ENCODE peak calls at places on chromosomes 6 and 20, in five cellular contexts. Q is hepatocyte, A is DND-41, W is mammary epithelial cell, M is fibroblast of lung. Z is an unnamed sample. For H3K79me2, the result is how much of the 10 kb centered on the place peaks cover.

GRCh38 chr20:33693274-33693673 is 7.1 kb upstream of the E2F1 start:
- DNase-seq in W (no peak), Q (no peak), M (no peak), A (no peak), Z (no peak)

GRCh38 chr6:48978016-48978415 is 485.0 kb downstream of the MMUT start:
- DNase-seq in Q (no peak), W (peak), A (no peak), M (peak), Z (peak)

GRCh38 chr6:131129657-131130545 is 5.4 kb upstream of the AKAP7 start:
- DNase-seq in M (no peak), Q (no peak), W (peak), A (no peak), Z (peak)

GRCh38 chr6:160188773-160189172 is 67.2 kb downstream of the SLC22A1 start:
- DNase-seq in W (no peak), M (no peak), A (no peak), Q (no peak), Z (peak)

GRCh38 chr6:66751630-66752029 is 1044.6 kb upstream of the EYS start:
- DNase-seq in W (no peak), Q (no peak), A (no peak), M (no peak), Z (no peak)

GRCh38 chr6:13101409-13101808 is 226.9 kb downstream of the TBC1D7 start:
- DNase-seq in W (no peak), M (no peak), A (no peak), Q (no peak), Z (no peak)

GRCh38 chr6:31945507-31946369 is at the start of gene CFB:
- DNase-seq in M (peak), A (no peak), W (peak), Q (peak), Z (peak)

GRCh38 chr6:130385059-130385695 is 19.4 kb downstream of the TMEM200A start:
- DNase-seq in Q (peak), M (no peak), W (no peak), A (no peak), Z (no peak)

GRCh38 chr6:135722182-135722581 is 129.3 kb upstream of the PDE7B start:
- DNase-seq in A (no peak), W (peak), Q (no peak), M (no peak), Z (peak)

GRCh38 chr20:503048-503737 is 40.4 kb downstream of the CSNK2A1 start:
- DNase-seq in A (no peak), W (no peak), Q (no peak), M (no peak), Z (no peak)

GRCh38 chr20:63492518-63492917 is 6.4 kb downstream of the EEF1A2 start:
- DNase-seq in W (no peak), M (no peak), A (no peak), Q (no peak), Z (no peak)

GRCh38 chr20:60993647-60994046 is 258.4 kb upstream of the CDH4 start:
- DNase-seq in W (no peak), A (peak), Q (peak), M (peak), Z (peak)

GRCh38 chr6:4909063-4909645 is 94.7 kb downstream of the RPP40 start:
- DNase-seq in A (no peak), M (no peak), W (no peak), Q (no peak), Z (no peak)

GRCh38 chr6:144582939-144583613 is 297.9 kb downstream of the UTRN start:
- DNase-seq in W (no peak), M (no peak), Q (peak), A (peak), Z (no peak)

GRCh38 chr20:10524643-10525042 is 89.5 kb downstream of the SLX4IP start:
- DNase-seq in Q (no peak), M (no peak), W (peak), A (no peak), Z (peak)

GRCh38 chr6:136426627-136427377 is 123.4 kb downstream of the MAP7 start:
- DNase-seq in A (no peak), Q (no peak), W (no peak), M (no peak), Z (no peak)

GRCh38 chr6:17413313-17413750 is 19.9 kb downstream of the CAP2 start:
- DNase-seq in A (no peak), W (peak), M (peak), Q (no peak), Z (peak)

GRCh38 chr6:20432692-20433091 is 31.0 kb downstream of the E2F3 start:
- DNase-seq in A (no peak), W (no peak), M (no peak), Q (no peak), Z (no peak)

GRCh38 chr20:60465993-60466682 is 507.9 kb downstream of the CDH26 start:
- DNase-seq in M (no peak), W (no peak), Q (no peak), A (no peak), Z (no peak)

GRCh38 chr20:13816757-13817156 is 31.9 kb downstream of the NDUFAF5 start:
- DNase-seq in Q (no peak), W (no peak), M (no peak), A (no peak), Z (peak)

GRCh38 chr6:167791780-167792478 is 34.8 kb upstream of the AFDN start:
- DNase-seq in A (no peak), M (no peak), W (no peak), Q (no peak), Z (no peak)

GRCh38 chr6:45707188-45707587 is 308.5 kb downstream of the CLIC5 start:
- DNase-seq in W (no peak), A (no peak), M (no peak), Q (no peak), Z (no peak)

GRCh38 chr6:26158581-26159416 is 71.6 kb downstream of the HFE start:
- DNase-seq in M (peak), Q (peak), W (peak), A (peak), Z (peak)

GRCh38 chr6:142551145-142551811 is 249.5 kb downstream of the ADGRG6 start:
- DNase-seq in A (peak), W (peak), Q (no peak), M (no peak), Z (peak)

GRCh38 chr6:29709178-29709576 is 14.1 kb upstream of the HLA-F start:
- DNase-seq in Q (no peak), M (no peak), A (no peak), W (no peak), Z (no peak)

GRCh38 chr6:36623547-36624459 is 29.6 kb downstream of the SRSF3 start:
- DNase-seq in A (peak), W (peak), M (peak), Q (peak), Z (peak)

GRCh38 chr6:108559884-108560462 is 744 bp upstream of the FOXO3 start:
- DNase-seq in W (peak), M (peak), A (no peak), Q (peak), Z (peak)

GRCh38 chr6:47083586-47084047 is 41.5 kb upstream of the ADGRF1 start:
- DNase-seq in M (peak), Q (peak), A (no peak), W (peak), Z (peak)

GRCh38 chr6:593907-594212 is 63.0 kb downstream of the HUS1B start:
- DNase-seq in W (no peak), M (no peak), Q (no peak), A (no peak), Z (no peak)

GRCh38 chr20:31713312-31714049 is 9.2 kb downstream of the BCL2L1 start:
- DNase-seq in M (peak), Q (peak), A (no peak), W (peak), Z (peak)

GRCh38 chr6:35587167-35587566 is 74.5 kb upstream of the TULP1 start:
- DNase-seq in W (no peak), M (no peak), A (no peak), Q (no peak), Z (no peak)

GRCh38 chr6:30901436-30901835 is 6.6 kb upstream of the GTF2H4 start:
- DNase-seq in Q (no peak), W (no peak), A (no peak), M (no peak), Z (no peak)
- H3K4me2 ChIP-seq in Q (no peak), W (no peak), A (no peak), M (no peak), Z (no peak)

GRCh38 chr6:33788694-33789549 is at the start of gene LEMD2:
- DNase-seq in M (peak), A (peak), W (peak), Q (peak), Z (peak)
- H3K79me2 ChIP-seq in M (under half), A (half or more), W (under half), Q (under half), Z (under half)

GRCh38 chr6:118787746-118788419 is 106.1 kb upstream of the ASF1A start:
- DNase-seq in Q (no peak), M (peak), A (peak), W (no peak), Z (no peak)
- H2AFZ ChIP-seq in Q (no peak), M (no peak), A (no peak), W (no peak), Z (no peak)

DNA sequence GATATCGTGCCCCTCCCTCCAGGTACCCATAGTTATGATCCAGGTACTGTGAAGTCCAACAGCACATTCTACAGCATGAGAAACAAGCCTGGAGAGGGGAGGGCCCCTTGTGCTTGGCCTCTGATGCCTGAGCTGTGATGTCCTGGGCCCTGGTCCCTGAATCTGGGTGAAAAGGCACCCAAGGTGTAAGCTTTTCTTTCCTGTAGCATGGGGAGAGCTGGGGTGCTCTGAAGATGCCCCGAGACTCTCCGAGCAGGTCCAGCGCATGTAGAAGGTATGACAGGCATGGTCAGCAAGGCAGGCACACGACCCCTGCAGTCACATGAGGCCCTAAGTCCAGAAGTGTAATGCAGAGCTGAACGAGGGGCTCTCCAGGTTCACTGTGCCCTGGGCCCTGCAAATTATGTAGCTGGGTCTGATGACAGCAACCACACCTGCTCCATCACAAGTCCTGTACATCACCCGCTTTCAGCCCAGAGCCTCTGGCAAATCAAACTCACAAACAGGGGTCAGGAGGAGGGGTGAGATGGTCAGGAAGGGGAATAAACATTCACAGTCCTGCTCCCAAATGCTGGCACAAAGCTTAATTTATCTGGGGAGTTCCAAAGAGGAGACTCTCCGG is 1.8 kb upstream of the CTSZ start:
- DNase-seq in Q (no peak), W (no peak), A (no peak), M (no peak), Z (no peak)
- H3K4me2 ChIP-seq in Q (no peak), W (no peak), A (no peak), M (no peak), Z (no peak)

DNA sequence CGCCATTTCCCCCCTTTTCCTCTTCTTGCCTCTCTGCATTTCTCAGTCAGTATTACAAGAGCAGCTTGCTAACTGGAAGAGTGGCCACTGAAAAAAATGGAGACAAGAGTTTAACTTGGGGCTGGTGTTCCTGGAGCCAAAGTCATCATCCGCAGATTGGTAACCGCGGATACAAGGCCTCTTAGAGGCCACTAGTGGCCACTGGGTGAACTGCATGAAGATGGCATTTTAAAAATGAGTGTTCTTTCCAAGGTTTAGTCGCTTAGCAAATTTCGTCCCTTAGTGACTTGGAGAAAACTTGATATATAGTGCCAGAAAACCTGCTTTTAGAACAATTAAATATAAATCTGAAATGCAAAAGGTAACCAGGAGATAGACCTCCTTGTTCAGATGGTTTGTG is 4.8 kb downstream of the F13A1 start:
- DNase-seq in A (peak), M (peak), W (peak), Q (peak), Z (peak)
- H3K79me2 ChIP-seq in A (under half), M (under half), W (under half), Q (under half), Z (under half)

DNA sequence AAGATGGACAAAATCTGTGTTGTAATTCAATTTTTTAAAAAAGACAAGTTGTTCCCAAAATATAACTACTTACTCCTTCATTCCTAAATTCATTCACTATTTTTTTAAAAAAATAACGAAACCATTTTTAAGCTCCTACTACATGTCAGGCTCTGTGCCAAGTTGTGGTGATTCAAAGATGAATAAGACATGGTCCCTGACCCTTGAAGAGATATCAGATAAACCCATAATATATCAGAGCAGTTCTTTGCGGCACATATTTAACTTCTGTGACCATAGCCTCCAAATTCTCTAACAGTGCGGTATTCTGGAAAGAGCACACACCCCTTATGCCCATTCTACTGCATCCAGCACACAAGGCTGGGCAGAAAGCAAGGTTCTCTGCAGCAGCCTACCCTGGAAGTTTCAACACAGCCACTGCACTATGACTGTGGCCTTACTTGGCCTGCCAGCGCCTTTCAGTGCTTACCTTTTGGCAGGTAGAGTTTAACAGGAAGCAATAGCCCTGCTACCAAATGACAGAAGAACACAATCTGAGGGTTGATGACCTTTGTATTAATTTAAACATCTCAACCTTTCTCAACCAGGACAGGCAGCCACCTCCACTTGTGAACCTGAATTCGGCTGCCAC is 406.5 kb downstream of the BTBD9 start:
- DNase-seq in W (no peak), M (peak), A (no peak), Q (no peak), Z (peak)
- H2AFZ ChIP-seq in W (no peak), M (no peak), A (no peak), Q (no peak), Z (no peak)

Z was measured in PC-3.